ENCODE peak calls at places on chromosomes 1 and 21, in ten cellular contexts. One of them, this sample, is unnamed.
A peak's percentile ranks its signal among the peaks of the same experiment; 100 is the strongest.

GRCh38 chr1:41917051-41917530 is 1.6 kb downstream of the HIVEP3 start:
- DNase-seq in transverse colon: no peak
- DNase-seq in GM12878: no peak
- DNase-seq in pancreas: no peak
- DNase-seq in AG04450: no peak
- DNase-seq in tibial nerve: no peak
- DNase-seq in upper lobe of right lung: no peak
- DNase-seq in body of pancreas: no peak
- DNase-seq in uterus: no peak
- DNase-seq in cardiac fibroblast: no peak
- DNase-seq in this sample: no peak

GRCh38 chr1:101587749-101588148 is 350.9 kb downstream of the S1PR1 start:
- DNase-seq in AG04450: no peak
- DNase-seq in transverse colon: peak; percentile 29
- DNase-seq in GM12878: no peak
- DNase-seq in body of pancreas: peak; percentile 42
- DNase-seq in pancreas: peak; percentile 15
- DNase-seq in uterus: peak; percentile 25
- DNase-seq in cardiac fibroblast: peak; percentile 26
- DNase-seq in upper lobe of right lung: no peak
- DNase-seq in tibial nerve: peak; percentile 54
- DNase-seq in this sample: peak; percentile 23

GRCh38 chr1:14103878-14104430 is 404.0 kb downstream of the PRDM2 start:
- DNase-seq in transverse colon: no peak
- DNase-seq in cardiac fibroblast: no peak
- DNase-seq in tibial nerve: no peak
- DNase-seq in uterus: no peak
- DNase-seq in upper lobe of right lung: no peak
- DNase-seq in body of pancreas: no peak
- DNase-seq in GM12878: no peak
- DNase-seq in pancreas: no peak
- DNase-seq in AG04450: no peak
- DNase-seq in this sample: no peak

GRCh38 chr1:205319081-205320018 is 2.2 kb downstream of the NUAK2 start:
- DNase-seq in upper lobe of right lung: peak; percentile 83
- DNase-seq in uterus: peak; percentile 27
- DNase-seq in AG04450: no peak
- DNase-seq in GM12878: no peak
- DNase-seq in tibial nerve: peak; percentile 65
- DNase-seq in body of pancreas: peak; percentile 95
- DNase-seq in cardiac fibroblast: peak; percentile 94
- DNase-seq in transverse colon: peak; percentile 87
- DNase-seq in pancreas: peak; percentile 84
- DNase-seq in this sample: peak; percentile 73

GRCh38 chr21:44337428-44337827 is 1.8 kb downstream of the CFAP410 start:
- DNase-seq in upper lobe of right lung: no peak
- DNase-seq in tibial nerve: no peak
- DNase-seq in GM12878: no peak
- DNase-seq in body of pancreas: no peak
- DNase-seq in uterus: peak; percentile 16
- DNase-seq in AG04450: no peak
- DNase-seq in pancreas: no peak
- DNase-seq in transverse colon: no peak
- DNase-seq in cardiac fibroblast: no peak
- DNase-seq in this sample: no peak

GRCh38 chr1:207848234-207848633 is 62.7 kb downstream of the CD34 start:
- DNase-seq in GM12878: no peak
- DNase-seq in body of pancreas: peak; percentile 70
- DNase-seq in pancreas: no peak
- DNase-seq in upper lobe of right lung: peak; percentile 88
- DNase-seq in AG04450: no peak
- DNase-seq in transverse colon: peak; percentile 86
- DNase-seq in tibial nerve: peak; percentile 60
- DNase-seq in uterus: peak; percentile 66
- DNase-seq in cardiac fibroblast: peak; percentile 74
- DNase-seq in this sample: peak; percentile 88

GRCh38 chr1:11458811-11459275 is 20.1 kb upstream of the DISP3 start:
- DNase-seq in tibial nerve: no peak
- DNase-seq in cardiac fibroblast: peak; percentile 15
- DNase-seq in body of pancreas: peak; percentile 16
- DNase-seq in GM12878: no peak
- DNase-seq in AG04450: no peak
- DNase-seq in uterus: no peak
- DNase-seq in pancreas: no peak
- DNase-seq in upper lobe of right lung: no peak
- DNase-seq in transverse colon: no peak
- DNase-seq in this sample: no peak

GRCh38 chr1:87151500-87152421 is 176.9 kb upstream of the LMO4 start:
- DNase-seq in cardiac fibroblast: peak; percentile 67
- DNase-seq in uterus: peak; percentile 52
- DNase-seq in GM12878: peak; percentile 75
- DNase-seq in transverse colon: peak; percentile 62
- DNase-seq in body of pancreas: peak; percentile 48
- DNase-seq in AG04450: peak; percentile 20
- DNase-seq in upper lobe of right lung: peak; percentile 85
- DNase-seq in tibial nerve: peak; percentile 76
- DNase-seq in pancreas: peak; percentile 41
- DNase-seq in this sample: peak; percentile 63

GRCh38 chr21:33539612-33540011 is 2.3 kb downstream of the GART start:
- DNase-seq in tibial nerve: no peak
- DNase-seq in GM12878: no peak
- DNase-seq in upper lobe of right lung: no peak
- DNase-seq in body of pancreas: no peak
- DNase-seq in pancreas: no peak
- DNase-seq in AG04450: no peak
- DNase-seq in cardiac fibroblast: peak; percentile 33
- DNase-seq in transverse colon: no peak
- DNase-seq in uterus: no peak
- DNase-seq in this sample: peak; percentile 48

GRCh38 chr1:89573410-89573809 is 48.8 kb downstream of the LRRC8B start:
- DNase-seq in uterus: no peak
- DNase-seq in body of pancreas: no peak
- DNase-seq in transverse colon: no peak
- DNase-seq in upper lobe of right lung: no peak
- DNase-seq in pancreas: no peak
- DNase-seq in AG04450: no peak
- DNase-seq in tibial nerve: no peak
- DNase-seq in cardiac fibroblast: no peak
- DNase-seq in GM12878: no peak
- DNase-seq in this sample: no peak

GRCh38 chr1:22241250-22241649 is 98.4 kb upstream of the WNT4 start:
- DNase-seq in cardiac fibroblast: no peak
- DNase-seq in uterus: no peak
- DNase-seq in body of pancreas: no peak
- DNase-seq in tibial nerve: no peak
- DNase-seq in transverse colon: no peak
- DNase-seq in upper lobe of right lung: no peak
- DNase-seq in pancreas: no peak
- DNase-seq in GM12878: no peak
- DNase-seq in AG04450: no peak
- DNase-seq in this sample: no peak

GRCh38 chr1:55140546-55140983 is 74.6 kb downstream of the USP24 start:
- DNase-seq in upper lobe of right lung: no peak
- DNase-seq in cardiac fibroblast: peak; percentile 93
- DNase-seq in tibial nerve: peak; percentile 94
- DNase-seq in GM12878: peak; percentile 11
- DNase-seq in pancreas: peak; percentile 80
- DNase-seq in body of pancreas: peak; percentile 87
- DNase-seq in transverse colon: peak; percentile 69
- DNase-seq in AG04450: peak; percentile 72
- DNase-seq in uterus: peak; percentile 83
- DNase-seq in this sample: peak; percentile 92

GRCh38 chr1:200150721-200151120 is 123.2 kb downstream of the NR5A2 start:
- DNase-seq in AG04450: no peak
- DNase-seq in body of pancreas: no peak
- DNase-seq in upper lobe of right lung: no peak
- DNase-seq in pancreas: no peak
- DNase-seq in GM12878: peak; percentile 49
- DNase-seq in tibial nerve: no peak
- DNase-seq in transverse colon: no peak
- DNase-seq in uterus: no peak
- DNase-seq in cardiac fibroblast: peak; percentile 59
- DNase-seq in this sample: peak; percentile 79

GRCh38 chr1:84361796-84362195 is 36.5 kb upstream of the DNASE2B start:
- DNase-seq in cardiac fibroblast: no peak
- DNase-seq in uterus: no peak
- DNase-seq in upper lobe of right lung: no peak
- DNase-seq in GM12878: no peak
- DNase-seq in body of pancreas: no peak
- DNase-seq in pancreas: no peak
- DNase-seq in AG04450: no peak
- DNase-seq in transverse colon: peak; percentile 12
- DNase-seq in tibial nerve: no peak
- DNase-seq in this sample: no peak

GRCh38 chr1:199422206-199422605 is 605.3 kb upstream of the NR5A2 start:
- DNase-seq in upper lobe of right lung: no peak
- DNase-seq in pancreas: no peak
- DNase-seq in tibial nerve: no peak
- DNase-seq in GM12878: no peak
- DNase-seq in transverse colon: no peak
- DNase-seq in body of pancreas: peak; percentile 2
- DNase-seq in uterus: no peak
- DNase-seq in AG04450: peak; percentile 8
- DNase-seq in cardiac fibroblast: peak; percentile 71
- DNase-seq in this sample: peak; percentile 34

DNA sequence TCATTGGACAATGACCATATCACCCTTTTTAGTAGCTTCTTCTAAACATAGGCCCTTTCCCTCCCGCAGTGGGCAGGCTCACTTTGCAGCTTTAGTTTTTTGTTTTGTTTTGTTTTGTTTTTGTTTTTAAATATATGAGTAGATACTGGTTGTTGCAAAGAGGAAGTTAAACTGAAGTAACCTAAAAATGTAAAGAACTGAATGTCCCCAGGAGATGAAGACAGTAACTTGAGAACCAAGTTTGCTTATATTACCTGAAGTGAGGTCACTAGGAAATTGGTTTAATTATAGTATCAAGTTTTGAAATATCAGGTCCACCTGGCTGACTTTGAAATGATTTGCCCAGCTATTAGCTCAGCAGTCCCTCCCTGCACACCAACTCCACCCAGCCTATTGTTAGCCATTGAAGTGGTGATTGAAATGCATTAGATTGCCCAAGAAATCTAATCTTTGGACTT is 18.2 kb downstream of the SMAP2 start:
- DNase-seq in GM12878: no peak
- DNase-seq in cardiac fibroblast: no peak
- DNase-seq in pancreas: no peak
- DNase-seq in upper lobe of right lung: no peak
- DNase-seq in tibial nerve: no peak
- DNase-seq in uterus: no peak
- DNase-seq in AG04450: no peak
- DNase-seq in body of pancreas: no peak
- DNase-seq in transverse colon: peak; percentile 46
- DNase-seq in this sample: no peak
- H3K4me3 ChIP-seq in GM12878: peak overlapping the region; percentile 8
- H3K4me3 ChIP-seq in cardiac fibroblast: no peak overlapping the region
- H3K4me3 ChIP-seq in pancreas: no peak overlapping the region
- H3K4me3 ChIP-seq in upper lobe of right lung: no peak overlapping the region
- H3K4me3 ChIP-seq in tibial nerve: no peak overlapping the region
- H3K4me3 ChIP-seq in uterus: no peak overlapping the region
- H3K4me3 ChIP-seq in AG04450: no peak overlapping the region
- H3K4me3 ChIP-seq in body of pancreas: no peak overlapping the region
- H3K4me3 ChIP-seq in transverse colon: no peak overlapping the region
- H3K4me3 ChIP-seq in this sample: no peak overlapping the region

GRCh38 chr1:16006552-16007485 is 2.8 kb downstream of the SRARP start:
- DNase-seq in uterus: no peak
- DNase-seq in tibial nerve: no peak
- DNase-seq in AG04450: no peak
- DNase-seq in GM12878: peak; percentile 24
- DNase-seq in body of pancreas: no peak
- DNase-seq in upper lobe of right lung: no peak
- DNase-seq in pancreas: no peak
- DNase-seq in cardiac fibroblast: peak; percentile 34
- DNase-seq in transverse colon: no peak
- DNase-seq in this sample: peak; percentile 34
- TF ChIP-seq CTCF in uterus: no peak
- TF ChIP-seq CTCF in tibial nerve: no peak
- TF ChIP-seq CTCF in AG04450: no peak
- TF ChIP-seq CTCF in GM12878: peak; percentile 34
- TF ChIP-seq CTCF in body of pancreas: no peak
- TF ChIP-seq CTCF in upper lobe of right lung: no peak
- TF ChIP-seq CTCF in pancreas: no peak
- TF ChIP-seq CTCF in cardiac fibroblast: peak; percentile 29
- TF ChIP-seq CTCF in transverse colon: no peak
- TF ChIP-seq CTCF in this sample: peak; percentile 31

DNA sequence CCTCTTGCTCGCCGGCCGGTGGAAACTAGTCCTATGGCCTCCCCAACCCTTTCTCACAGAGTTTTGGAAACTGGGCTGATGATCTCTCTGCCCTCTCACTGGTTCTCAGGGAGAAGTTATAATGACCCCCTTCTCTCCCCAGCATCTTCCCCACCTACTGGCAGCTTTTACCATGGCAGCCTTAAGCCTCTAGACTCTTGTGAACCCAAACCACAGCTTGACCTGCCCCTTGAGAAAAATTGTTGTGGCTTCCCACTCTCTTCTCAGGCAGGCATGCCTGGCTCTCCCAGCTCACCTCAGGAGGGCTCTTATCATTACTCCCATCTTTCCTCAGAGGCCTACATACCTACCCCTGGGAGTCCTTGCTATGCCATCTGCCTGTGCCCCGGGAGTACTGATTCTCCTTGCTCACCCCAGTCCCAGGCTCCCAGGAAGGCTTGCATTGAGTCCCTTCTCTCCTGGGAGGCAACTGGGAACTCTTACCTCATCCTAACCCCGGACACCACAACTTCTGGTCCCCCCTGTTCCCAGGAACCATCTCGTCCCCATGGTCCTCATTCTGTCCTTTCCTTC is 1.6 kb downstream of the NSUN4 start:
- DNase-seq in upper lobe of right lung: no peak
- DNase-seq in transverse colon: no peak
- DNase-seq in AG04450: no peak
- DNase-seq in pancreas: no peak
- DNase-seq in cardiac fibroblast: peak; percentile 44
- DNase-seq in tibial nerve: no peak
- DNase-seq in uterus: no peak
- DNase-seq in body of pancreas: no peak
- DNase-seq in GM12878: peak; percentile 56
- DNase-seq in this sample: peak; percentile 59
- H3K4me3 ChIP-seq in upper lobe of right lung: no peak overlapping the region
- H3K4me3 ChIP-seq in transverse colon: no peak overlapping the region
- H3K4me3 ChIP-seq in AG04450: peak overlapping the region; percentile 88
- H3K4me3 ChIP-seq in pancreas: peak overlapping the region; percentile 79
- H3K4me3 ChIP-seq in cardiac fibroblast: no peak overlapping the region
- H3K4me3 ChIP-seq in tibial nerve: no peak overlapping the region
- H3K4me3 ChIP-seq in uterus: no peak overlapping the region
- H3K4me3 ChIP-seq in body of pancreas: no peak overlapping the region
- H3K4me3 ChIP-seq in GM12878: peak overlapping the region; percentile 80
- H3K4me3 ChIP-seq in this sample: no peak overlapping the region

DNA sequence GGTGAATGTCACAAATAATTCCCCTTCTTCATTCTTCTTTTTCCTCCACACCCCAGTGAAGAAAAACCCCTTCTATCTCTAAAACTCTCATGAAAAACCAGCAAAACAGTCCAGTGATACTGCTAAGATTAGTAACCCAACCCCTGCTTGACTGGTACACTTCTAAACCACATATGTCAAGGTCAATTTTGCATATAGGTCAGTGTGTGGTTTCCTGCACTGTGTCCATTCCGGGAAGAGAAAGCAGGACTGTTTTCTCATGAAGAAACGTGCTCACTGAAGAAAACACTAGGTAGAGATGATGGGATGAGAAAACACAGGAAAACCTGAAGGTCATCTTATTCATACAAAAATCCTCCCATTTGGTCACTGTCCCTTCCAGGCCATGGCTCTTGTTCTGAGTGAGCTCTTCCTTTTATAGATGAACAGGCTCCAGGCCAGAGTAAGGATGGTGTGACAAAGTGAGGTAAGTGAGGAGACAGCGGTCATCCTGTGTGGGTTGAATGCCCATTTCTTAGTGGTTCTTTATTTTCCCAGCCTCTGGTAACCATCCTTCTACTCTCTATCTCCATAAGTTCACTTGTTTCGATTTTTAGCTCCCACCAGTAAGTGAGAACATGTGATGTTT is 122.7 kb downstream of the FASLG start:
- DNase-seq in GM12878: peak; percentile 40
- DNase-seq in tibial nerve: no peak
- DNase-seq in uterus: no peak
- DNase-seq in pancreas: no peak
- DNase-seq in body of pancreas: no peak
- DNase-seq in transverse colon: no peak
- DNase-seq in cardiac fibroblast: peak; percentile 18
- DNase-seq in AG04450: no peak
- DNase-seq in upper lobe of right lung: no peak
- DNase-seq in this sample: peak; percentile 10
- TF ChIP-seq CTCF in GM12878: no peak
- TF ChIP-seq CTCF in tibial nerve: no peak
- TF ChIP-seq CTCF in uterus: no peak
- TF ChIP-seq CTCF in pancreas: no peak
- TF ChIP-seq CTCF in body of pancreas: no peak
- TF ChIP-seq CTCF in transverse colon: no peak
- TF ChIP-seq CTCF in cardiac fibroblast: no peak
- TF ChIP-seq CTCF in AG04450: no peak
- TF ChIP-seq CTCF in upper lobe of right lung: no peak
- TF ChIP-seq CTCF in this sample: no peak

This sample was measured in fibroblast of mammary gland.